ENCODE peak calls at places on chromosomes 13 and 19, in ten cellular contexts. Q is type B pancreatic cell; K is ovary; B is EH; N is HT-29; E is CD8-positive, alpha-beta memory T cell; G is AG09319; C is caudate nucleus; H is activated naive CD8-positive, alpha-beta T cell treated with anti-CD3 and anti-CD28 coated beads, Interleukin-2, amount 50 U/mL, for 24 hours; J is NCI-H1105. R is an unnamed sample.

GRCh38 chr13:90738881-90739280 is 608.6 kb upstream of the MIR17HG start:
- DNase-seq in Q (no peak), K (no peak), B (peak), N (no peak), E (no peak), G (no peak), C (no peak), H (no peak), J (no peak), R (no peak)

GRCh38 chr13:40402931-40403412 is 263.5 kb downstream of the FOXO1 start:
- DNase-seq in Q (no peak), K (peak), B (peak), N (peak), E (no peak), G (no peak), C (no peak), H (no peak), J (no peak), R (no peak)

GRCh38 chr19:38329651-38330050 is 6.0 kb upstream of the CATSPERG start:
- DNase-seq in Q (no peak), K (no peak), B (no peak), N (no peak), E (no peak), G (no peak), C (no peak), H (no peak), J (no peak), R (no peak)

GRCh38 chr19:2503521-2504109 is 27.7 kb downstream of the GADD45B start:
- DNase-seq in Q (no peak), K (no peak), B (peak), N (peak), E (peak), G (no peak), C (peak), H (peak), J (no peak), R (peak)

GRCh38 chr13:70310720-70311119 is 202.5 kb upstream of the KLHL1 start:
- DNase-seq in Q (no peak), K (no peak), B (no peak), N (peak), E (no peak), G (no peak), C (no peak), H (no peak), J (peak), R (no peak)

GRCh38 chr13:20146381-20146780 is 14.5 kb downstream of the GJA3 start:
- DNase-seq in Q (peak), K (no peak), B (no peak), N (no peak), E (no peak), G (no peak), C (no peak), H (no peak), J (no peak), R (no peak)

GRCh38 chr19:1853295-1854031 is 5.2 kb upstream of the REXO1 start:
- DNase-seq in Q (peak), K (peak), B (peak), N (peak), E (peak), G (no peak), C (peak), H (peak), J (peak), R (peak)

GRCh38 chr19:35380450-35381124 is 9.7 kb downstream of the GPR42 start:
- DNase-seq in Q (peak), K (no peak), B (no peak), N (no peak), E (no peak), G (no peak), C (no peak), H (no peak), J (no peak), R (no peak)

GRCh38 chr19:33134571-33135041 is 2.7 kb downstream of the WDR88 start:
- DNase-seq in Q (no peak), K (no peak), B (no peak), N (no peak), E (no peak), G (no peak), C (no peak), H (peak), J (no peak), R (peak)

GRCh38 chr13:113777311-113778260 is 18.6 kb downstream of the TMEM255B start:
- DNase-seq in Q (no peak), K (no peak), B (peak), N (no peak), E (no peak), G (no peak), C (no peak), H (no peak), J (no peak), R (no peak)